ENCODE peak calls at places on chromosomes 3 and 15, in four cellular contexts. R, T, H and W are unnamed samples.

GRCh38 chr3:159458010-159458409 is 530.6 kb upstream of the IL12A start:
- DNase-seq in R (peak; percentile 89), T (peak; percentile 88), H (no peak), W (no peak)

GRCh38 chr3:140629351-140630137 is 48.3 kb upstream of the TRIM42 start:
- DNase-seq in R (peak; percentile 93), T (peak; percentile 96), H (peak; percentile 17), W (no peak)

GRCh38 chr3:127629462-127630403 is 748 bp downstream of the PODXL2 start:
- DNase-seq in R (no peak), T (no peak), H (no peak), W (no peak)

GRCh38 chr15:73796266-73796939 is 43.3 kb upstream of the INSYN1 start:
- DNase-seq in R (no peak), T (no peak), H (no peak), W (no peak)

GRCh38 chr3:11565932-11566331 is 77.8 kb downstream of the VGLL4 start:
- DNase-seq in R (no peak), T (no peak), H (no peak), W (no peak)

GRCh38 chr3:100006570-100007271 is 107.6 kb downstream of the FILIP1L start:
- DNase-seq in R (peak; percentile 75), T (peak; percentile 53), H (peak; percentile 13), W (no peak)

GRCh38 chr3:183692436-183692835 is 5.2 kb upstream of the YEATS2 start:
- DNase-seq in R (no peak), T (no peak), H (no peak), W (no peak)

GRCh38 chr15:85956515-85957275 is 123.0 kb upstream of the AGBL1 start:
- DNase-seq in R (no peak), T (no peak), H (no peak), W (no peak)

GRCh38 chr3:8201886-8202285 is 299.7 kb upstream of the LMCD1 start:
- DNase-seq in R (peak; percentile 32), T (peak; percentile 76), H (no peak), W (no peak)

GRCh38 chr15:46080018-46080417 is 445.2 kb downstream of the SQOR start:
- DNase-seq in R (no peak), T (no peak), H (no peak), W (no peak)

GRCh38 chr15:33234019-33234418 is 39.5 kb upstream of the FMN1 start:
- DNase-seq in R (peak; percentile 58), T (peak; percentile 60), H (peak; percentile 15), W (peak; percentile 39)

GRCh38 chr3:117692416-117692995 is 982.9 kb downstream of the TUSC7 start:
- DNase-seq in R (peak; percentile 72), T (peak; percentile 88), H (no peak), W (no peak)

GRCh38 chr15:93943607-93944006 is 287.8 kb upstream of the MCTP2 start:
- DNase-seq in R (no peak), T (no peak), H (no peak), W (no peak)

DNA sequence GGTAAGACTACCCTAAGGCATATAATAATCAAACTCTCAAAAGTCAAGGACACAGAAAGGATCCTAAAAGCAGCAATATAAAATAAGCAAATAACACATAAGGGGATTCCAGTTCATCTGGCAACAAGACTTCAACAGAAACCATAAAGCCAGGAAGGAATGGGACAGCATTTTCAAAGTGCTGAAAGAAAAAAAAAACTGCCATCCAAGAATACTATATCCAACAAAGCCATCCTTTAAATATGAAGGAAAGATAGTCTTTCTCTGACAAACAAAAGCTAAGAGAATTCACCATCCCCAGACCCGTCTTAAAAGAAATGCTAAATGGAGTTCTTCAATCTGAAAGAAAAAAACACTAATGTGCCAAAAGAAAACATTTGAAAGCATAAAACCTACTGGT is 14.7 kb upstream of the CLN6 start:
- DNase-seq in R (no peak), T (no peak), H (no peak), W (no peak)
- TF ChIP-seq CTCF in R (no peak), T (no peak), H (no peak), W (no peak)

GRCh38 chr3:104273046-104273649 is 1093.6 kb upstream of the ALCAM start:
- DNase-seq in R (peak; percentile 71), T (peak; percentile 51), H (peak; percentile 31), W (no peak)
- TF ChIP-seq CTCF in R (peak; percentile 82), T (peak; percentile 75), H (peak; percentile 63), W (peak; percentile 82)

GRCh38 chr3:62493116-62493801 is 119.9 kb upstream of the FEZF2 start:
- DNase-seq in R (peak; percentile 2), T (peak; percentile 14), H (no peak), W (no peak)
- TF ChIP-seq CTCF in R (peak; percentile 20), T (peak; percentile 45), H (no peak), W (peak; percentile 37)

DNA sequence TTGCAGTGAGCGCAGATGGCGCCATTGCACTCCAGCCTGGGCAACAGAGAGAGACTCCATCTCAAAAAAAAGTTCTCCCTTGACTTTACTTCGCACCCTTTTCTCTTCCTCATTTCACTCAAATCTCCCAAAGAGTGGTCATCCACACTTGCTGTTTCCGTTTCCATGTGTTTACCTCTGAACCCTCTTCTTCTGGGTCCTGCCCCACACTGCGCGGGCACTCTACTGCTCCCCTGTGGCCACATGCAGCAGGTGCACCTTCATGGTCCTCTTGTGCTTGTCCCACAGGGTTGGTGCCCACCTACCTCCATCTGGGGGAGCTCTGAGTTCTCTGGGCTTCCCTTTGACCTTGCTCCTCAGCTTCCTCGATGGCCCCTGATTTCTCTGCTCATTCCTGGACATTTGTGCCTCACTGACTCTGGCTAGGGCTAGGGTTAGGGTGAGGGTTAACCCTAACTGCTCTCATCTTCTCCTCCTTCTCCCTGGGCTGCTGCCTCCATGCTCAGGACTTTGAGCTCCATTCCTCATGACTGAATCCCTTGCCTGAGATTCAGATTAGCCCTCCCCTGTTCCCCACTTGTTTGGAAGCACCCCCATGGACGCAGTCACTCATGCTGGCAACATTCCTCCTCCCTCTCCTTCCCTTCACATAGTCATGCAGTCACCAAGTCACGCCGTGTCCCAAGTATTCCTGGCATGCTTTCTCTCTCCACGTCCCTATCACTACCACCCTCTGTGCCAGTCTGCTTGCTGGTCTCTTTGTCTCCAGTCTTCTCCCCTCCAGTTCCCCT is 26.6 kb upstream of the KY start:
- DNase-seq in R (no peak), T (no peak), H (peak; percentile 23), W (peak; percentile 20)
- TF ChIP-seq CTCF in R (peak; percentile 43), T (peak; percentile 51), H (peak; percentile 76), W (peak; percentile 53)